ENCODE peak calls at places on chromosomes 16 and 17, in six cellular contexts. G, L, J, K, Z and I are unnamed samples.

GRCh38 chr16:84410361-84411138 is 42.2 kb downstream of the ATP2C2 start:
- DNase-seq in G (no peak), L (no peak), J (no peak), K (no peak), Z (no peak), I (no peak)

GRCh38 chr16:54926166-54926838 is 4.4 kb upstream of the IRX5 start:
- DNase-seq in G (no peak), L (no peak), J (no peak), K (no peak), Z (no peak), I (no peak)

GRCh38 chr17:68457168-68457538 is at the start of gene WIPI1:
- DNase-seq in G (no peak), L (peak; percentile 36), J (peak; percentile 61), K (peak; percentile 58), Z (no peak), I (peak; percentile 28)

GRCh38 chr16:117381-118365 is 20.8 kb downstream of the NPRL3 start:
- DNase-seq in G (peak; percentile 85), L (peak; percentile 70), J (peak; percentile 32), K (peak; percentile 72), Z (peak; percentile 77), I (peak; percentile 83)

GRCh38 chr16:80144191-80144590 is 396.6 kb upstream of the DYNLRB2 start:
- DNase-seq in G (no peak), L (no peak), J (no peak), K (no peak), Z (no peak), I (no peak)

GRCh38 chr16:3457434-3458252 is 14.2 kb downstream of the NAA60 start:
- DNase-seq in G (peak; percentile 95), L (peak; percentile 92), J (peak; percentile 86), K (peak; percentile 89), Z (peak; percentile 95), I (peak; percentile 95)

GRCh38 chr16:79037429-79038373 is 562.8 kb downstream of the MAF start:
- DNase-seq in G (no peak), L (no peak), J (no peak), K (no peak), Z (no peak), I (no peak)

GRCh38 chr16:56795011-56795410 is 65.1 kb downstream of the NUP93 start:
- DNase-seq in G (no peak), L (no peak), J (no peak), K (no peak), Z (no peak), I (no peak)

GRCh38 chr16:70331588-70332358 is 14.9 kb upstream of the DDX19A start:
- DNase-seq in G (peak; percentile 9), L (no peak), J (no peak), K (peak; percentile 24), Z (no peak), I (peak; percentile 47)

GRCh38 chr16:49513040-49513439 is 139.4 kb downstream of the C16orf78 start:
- DNase-seq in G (no peak), L (peak; percentile 23), J (no peak), K (peak; percentile 11), Z (no peak), I (peak; percentile 25)

GRCh38 chr16:82796047-82796446 is 169.3 kb downstream of the CDH13 start:
- DNase-seq in G (no peak), L (no peak), J (no peak), K (no peak), Z (no peak), I (no peak)
- TF ChIP-seq CTCF in G (peak; percentile 11), L (no peak), J (no peak), K (no peak), Z (peak; percentile 27), I (no peak)

DNA sequence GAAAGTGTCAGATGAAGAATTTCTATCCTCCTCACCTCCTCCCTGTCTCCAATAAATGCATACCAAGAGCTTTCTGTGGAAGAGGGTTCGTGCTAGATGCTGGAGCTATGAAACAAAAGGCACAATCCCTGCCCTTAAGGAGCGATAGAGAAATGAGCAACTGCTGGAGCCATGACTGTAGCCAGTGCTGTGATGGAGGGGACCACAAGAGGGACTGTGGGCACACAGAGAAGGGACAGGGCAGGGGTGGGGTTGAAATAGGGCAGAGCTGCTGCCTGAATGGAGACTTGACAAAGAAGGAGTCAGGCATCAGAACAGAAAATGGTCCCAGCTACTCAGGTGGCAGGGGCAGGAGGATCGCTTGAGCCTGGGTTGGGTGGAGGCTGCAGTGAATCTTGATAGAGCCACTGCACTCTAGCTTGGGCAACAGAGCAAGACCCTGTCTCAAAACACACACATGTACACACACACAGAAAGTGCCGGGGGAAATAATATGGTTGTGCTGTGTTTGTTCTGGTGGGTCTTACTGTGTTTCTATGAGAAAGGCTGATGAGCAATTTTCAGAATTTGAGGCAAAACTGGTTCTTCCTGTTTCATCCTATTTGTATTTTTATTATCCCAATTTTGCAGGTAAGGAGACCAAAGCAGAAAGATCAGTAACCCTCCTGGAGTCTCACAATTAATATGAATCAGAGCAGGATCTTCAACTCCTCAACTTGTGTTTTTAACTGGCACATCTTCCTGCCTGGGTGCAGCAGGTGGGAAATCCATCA is 16.5 kb downstream of the TMEM98 start:
- DNase-seq in G (no peak), L (no peak), J (no peak), K (no peak), Z (no peak), I (no peak)
- TF ChIP-seq CTCF in G (no peak), L (no peak), J (no peak), K (no peak), Z (no peak), I (no peak)

DNA sequence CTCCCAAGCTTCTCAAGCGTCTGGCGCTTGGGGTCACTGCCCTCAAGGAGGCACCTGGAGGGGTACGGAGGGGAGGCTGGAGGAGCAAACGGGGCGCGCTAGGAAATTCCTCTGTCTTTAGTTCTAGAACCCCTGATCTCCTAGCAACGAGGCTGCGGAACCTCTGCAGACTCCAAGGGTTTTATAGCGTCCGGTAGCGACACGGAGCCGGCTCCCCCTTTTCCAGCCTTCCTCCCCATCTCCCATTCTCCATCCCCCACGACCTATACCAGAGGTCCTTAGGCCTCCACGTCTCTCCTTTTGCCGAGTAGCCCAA is 601 bp upstream of the CDIPT start:
- DNase-seq in G (no peak), L (no peak), J (no peak), K (no peak), Z (no peak), I (no peak)
- TF ChIP-seq CTCF in G (no peak), L (no peak), J (no peak), K (peak; percentile 20), Z (no peak), I (peak; percentile 1)

GRCh38 chr16:5884339-5884738 is 786.7 kb upstream of the EEF2KMT start:
- DNase-seq in G (no peak), L (no peak), J (no peak), K (no peak), Z (no peak), I (no peak)
- TF ChIP-seq CTCF in G (no peak), L (no peak), J (no peak), K (no peak), Z (no peak), I (no peak)

GRCh38 chr16:2429771-2430663 is 770 bp downstream of the CCNF start:
- DNase-seq in G (peak; percentile 36), L (no peak), J (no peak), K (no peak), Z (peak; percentile 48), I (peak; percentile 40)

GRCh38 chr16:2429037-2429770 is at the start of gene CCNF:
- DNase-seq in G (peak; percentile 96), L (peak; percentile 94), J (peak; percentile 97), K (peak; percentile 98), Z (peak; percentile 100), I (peak; percentile 98)

GRCh38 chr16:2428787-2429036 is 535 bp upstream of the CCNF start:
- DNase-seq in G (no peak), L (no peak), J (no peak), K (no peak), Z (no peak), I (no peak)

GRCh38 chr16:2432801-2433505 is 3.7 kb downstream of the CCNF start:
- DNase-seq in G (no peak), L (no peak), J (no peak), K (no peak), Z (no peak), I (no peak)

DNA sequence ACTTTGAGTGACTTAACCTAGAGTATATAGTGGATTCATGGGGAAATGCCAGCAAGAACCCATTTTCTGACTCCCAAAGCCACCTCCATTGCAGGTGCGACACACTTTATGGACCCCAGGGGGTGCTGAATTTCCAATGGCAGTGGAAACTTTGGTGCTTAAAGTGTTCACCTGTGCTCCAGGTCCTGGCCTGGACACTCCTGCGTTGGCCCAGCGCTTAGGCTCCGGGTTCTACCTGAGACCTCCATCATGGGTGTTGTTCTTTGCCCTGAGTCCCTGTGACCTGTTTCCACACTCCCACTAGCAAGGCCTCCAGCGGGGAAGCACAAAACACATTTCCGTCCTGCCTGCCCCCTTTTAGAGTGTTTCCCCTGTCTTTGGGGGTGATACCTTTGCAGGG is 3.0 kb downstream of the CCNF start:
- DNase-seq in G (no peak), L (no peak), J (no peak), K (no peak), Z (no peak), I (no peak)
- TF ChIP-seq CTCF in G (no peak), L (no peak), J (no peak), K (no peak), Z (no peak), I (no peak)

DNA sequence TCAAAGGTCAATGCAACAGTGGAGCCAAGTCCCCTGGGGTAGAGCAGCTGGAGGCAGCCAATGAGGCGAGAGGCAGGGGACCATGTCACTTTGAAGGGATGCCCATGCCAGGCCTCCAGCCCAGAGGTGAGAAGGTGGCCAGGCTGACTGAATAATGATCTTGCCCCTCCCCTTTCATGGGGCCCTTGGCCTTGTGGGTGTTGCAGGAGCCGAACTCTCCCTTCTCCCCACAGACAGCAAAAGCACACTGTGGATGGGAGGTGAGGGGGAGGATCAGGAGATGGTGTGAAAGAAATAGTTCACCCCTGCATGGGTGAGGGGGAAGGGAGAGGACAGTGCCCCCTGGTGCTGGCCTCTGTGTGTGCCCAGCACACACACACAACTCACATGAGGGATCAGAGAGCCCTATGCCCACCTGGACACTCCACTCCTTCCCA is 15.8 kb upstream of the TBX21 start:
- DNase-seq in G (no peak), L (no peak), J (no peak), K (peak; percentile 80), Z (no peak), I (no peak)
- TF ChIP-seq CTCF in G (peak; percentile 47), L (peak; percentile 27), J (no peak), K (peak; percentile 63), Z (no peak), I (peak; percentile 17)

DNA sequence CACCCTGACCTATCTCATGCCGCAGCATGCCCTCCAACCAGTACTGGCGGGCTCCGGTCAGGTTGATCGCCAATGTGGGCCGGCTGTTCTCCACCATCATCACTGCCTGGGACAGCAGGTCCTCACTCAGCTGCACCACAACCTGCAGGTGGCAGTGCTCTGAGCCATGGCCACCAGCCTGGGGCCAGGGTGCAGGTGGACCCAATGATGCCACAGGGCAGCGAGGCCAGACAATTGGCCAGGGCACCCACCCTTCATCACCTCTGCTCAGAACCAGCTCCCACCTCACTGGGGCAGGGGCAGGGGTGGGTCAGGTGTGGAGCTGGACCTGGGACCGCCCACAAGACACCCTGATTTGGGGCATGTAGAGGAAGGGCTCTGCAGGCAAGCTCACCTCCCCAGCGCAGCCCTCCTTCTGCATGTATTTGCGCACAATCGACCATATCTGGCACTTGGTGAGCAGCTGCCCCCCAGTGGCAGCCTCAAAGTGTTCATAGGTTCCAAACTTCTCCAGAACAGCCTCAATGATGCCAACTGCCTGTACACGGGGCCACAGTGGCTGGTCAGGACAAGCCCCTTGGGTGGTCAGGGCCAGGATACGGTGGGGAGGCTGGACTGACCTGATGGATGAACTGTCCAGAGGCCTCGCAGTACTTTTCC is 4.2 kb downstream of the MATCAP1 start:
- DNase-seq in G (no peak), L (peak; percentile 57), J (no peak), K (peak; percentile 60), Z (no peak), I (peak; percentile 66)
- TF ChIP-seq CTCF in G (no peak), L (peak; percentile 30), J (no peak), K (peak; percentile 51), Z (no peak), I (peak; percentile 56)